ENCODE peak calls at places on chromosome 3, in nine cellular contexts. L, O, A, H, J, C, Z, P and N are unnamed samples. For H3K4me1, the result is how much of the 10 kb centered on the place peaks cover.

GRCh38 chr3:73623316-73623715 is 1.4 kb downstream of the PDZRN3 start:
- DNase-seq in L (no peak), C (no peak), P (no peak), A (no peak), Z (no peak), H (no peak), J (no peak), O (no peak), N (no peak)

GRCh38 chr3:103949690-103950089 is 1417.0 kb upstream of the ALCAM start:
- DNase-seq in L (no peak), J (no peak), P (no peak), A (no peak), C (no peak), H (no peak), O (no peak), Z (no peak), N (no peak)

GRCh38 chr3:115671761-115672455 is 48.6 kb downstream of the GAP43 start:
- DNase-seq in L (no peak), A (no peak), P (no peak), C (no peak), J (no peak), Z (no peak), O (no peak), H (no peak), N (no peak)

GRCh38 chr3:65402597-65402996 is 636.1 kb downstream of the MAGI1 start:
- DNase-seq in J (no peak), A (no peak), P (no peak), L (peak), O (peak), Z (no peak), H (peak), C (no peak), N (peak)

GRCh38 chr3:112786002-112786590 is 60.6 kb downstream of the CD200R1L start:
- DNase-seq in O (no peak), L (no peak), H (no peak), J (no peak), P (no peak), Z (no peak), C (no peak), A (no peak), N (peak)

GRCh38 chr3:138082992-138083386 is 32.4 kb downstream of the DZIP1L start:
- DNase-seq in J (no peak), Z (no peak), O (no peak), L (no peak), C (no peak), A (no peak), P (no peak), H (no peak), N (no peak)

GRCh38 chr3:124119056-124119721 is 127.3 kb upstream of the ROPN1 start:
- DNase-seq in C (no peak), H (no peak), A (no peak), O (no peak), J (no peak), L (peak), Z (no peak), P (no peak), N (no peak)

GRCh38 chr3:85355572-85355971 is 396.8 kb downstream of the CADM2 start:
- DNase-seq in H (no peak), O (no peak), L (no peak), C (no peak), A (no peak), Z (no peak), P (no peak), J (no peak), N (no peak)

GRCh38 chr3:184196536-184196935 is 10.5 kb downstream of the ABCF3 start:
- DNase-seq in A (no peak), H (no peak), P (no peak), O (no peak), C (no peak), L (no peak), J (no peak), Z (no peak), N (peak)

GRCh38 chr3:25589104-25589782 is 75.5 kb downstream of the TOP2B start:
- DNase-seq in O (no peak), Z (no peak), A (no peak), L (no peak), P (no peak), H (no peak), J (no peak), C (no peak), N (no peak)

GRCh38 chr3:133821767-133822638 is 16.4 kb downstream of the SRPRB start:
- DNase-seq in A (no peak), Z (no peak), O (peak), C (no peak), J (peak), P (peak), L (peak), H (no peak), N (peak)

GRCh38 chr3:53493997-53494791 is at the start of gene CACNA1D:
- DNase-seq in C (peak), P (peak), A (no peak), J (peak), Z (peak), H (peak), O (peak), L (no peak), N (no peak)

GRCh38 chr3:94110854-94111253 is 48.0 kb downstream of the NSUN3 start:
- DNase-seq in H (no peak), A (no peak), Z (no peak), O (no peak), L (no peak), C (no peak), P (no peak), J (no peak), N (no peak)

GRCh38 chr3:171285287-171285686 is 174.9 kb downstream of the TNIK start:
- DNase-seq in A (no peak), O (no peak), P (no peak), Z (no peak), H (no peak), J (no peak), C (no peak), L (no peak), N (no peak)

GRCh38 chr3:81936817-81937216 is 175.4 kb upstream of the GBE1 start:
- DNase-seq in J (no peak), H (no peak), A (no peak), Z (no peak), C (no peak), P (no peak), O (no peak), L (peak), N (no peak)

GRCh38 chr3:175224051-175224450 is 364.9 kb downstream of the NAALADL2 start:
- DNase-seq in J (peak), A (no peak), H (no peak), C (no peak), Z (no peak), L (no peak), O (no peak), P (no peak), N (no peak)

GRCh38 chr3:57659004-57659672 is 33.7 kb downstream of the DENND6A start:
- DNase-seq in C (no peak), J (no peak), L (no peak), A (no peak), P (no peak), Z (no peak), O (no peak), H (peak), N (no peak)

GRCh38 chr3:50028336-50028735 is 60.4 kb upstream of the RBM5 start:
- DNase-seq in C (no peak), J (no peak), L (no peak), P (no peak), H (no peak), A (no peak), Z (no peak), O (no peak), N (no peak)

DNA sequence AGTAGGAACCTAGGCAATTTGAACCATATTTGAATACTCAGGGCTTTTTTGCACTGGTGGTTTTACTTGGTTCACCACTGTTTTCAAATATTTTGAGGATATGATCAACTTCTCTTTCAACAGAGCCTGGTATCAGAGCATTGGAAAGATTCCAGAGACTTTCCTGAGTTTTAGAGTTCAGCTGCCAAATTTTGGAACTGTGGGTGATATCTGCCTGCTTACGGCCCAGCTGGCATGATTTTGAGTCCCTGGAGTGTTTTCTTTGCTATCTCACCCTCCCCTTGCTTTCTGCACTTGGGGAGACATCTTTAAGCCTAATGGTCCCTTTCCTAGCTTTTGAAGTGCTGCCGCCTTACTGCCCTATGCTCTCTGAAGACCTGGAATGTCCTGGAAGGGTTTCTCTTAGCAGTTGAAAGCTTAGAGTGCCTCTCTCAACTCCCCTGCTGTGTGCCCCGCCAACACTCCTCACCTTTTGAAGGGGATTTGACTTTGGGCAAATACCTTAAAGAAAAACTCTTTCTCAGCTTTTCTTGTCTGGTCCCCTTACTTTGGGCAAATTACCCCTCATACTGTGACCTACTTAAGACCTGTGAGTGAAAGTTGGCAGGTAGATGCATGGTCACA is 539.1 kb downstream of the MFSD1 start:
- DNase-seq in J (no peak), A (no peak), Z (no peak), H (no peak), C (no peak), O (peak), L (no peak), P (no peak), N (no peak)
- H3K4me1 ChIP-seq in J (under half), A (under half), Z (under half), H (under half), C (under half), O (under half), L (under half), P (under half), N (under half)

GRCh38 chr3:42148086-42148842 is 57.1 kb downstream of the TRAK1 start:
- DNase-seq in C (no peak), O (no peak), L (no peak), H (no peak), P (no peak), A (no peak), J (no peak), Z (no peak), N (no peak)

GRCh38 chr3:42139740-42140453 is 48.7 kb downstream of the TRAK1 start:
- DNase-seq in Z (no peak), H (no peak), C (no peak), L (no peak), J (no peak), O (no peak), A (no peak), P (no peak), N (no peak)

GRCh38 chr3:42144209-42144608 is 53.1 kb downstream of the TRAK1 start:
- DNase-seq in H (peak), A (no peak), P (no peak), O (no peak), J (no peak), Z (no peak), C (no peak), L (no peak), N (no peak)

GRCh38 chr3:42140665-42141203 is 49.6 kb downstream of the TRAK1 start:
- DNase-seq in C (no peak), L (no peak), Z (no peak), O (peak), P (no peak), J (no peak), H (no peak), A (no peak), N (no peak)

DNA sequence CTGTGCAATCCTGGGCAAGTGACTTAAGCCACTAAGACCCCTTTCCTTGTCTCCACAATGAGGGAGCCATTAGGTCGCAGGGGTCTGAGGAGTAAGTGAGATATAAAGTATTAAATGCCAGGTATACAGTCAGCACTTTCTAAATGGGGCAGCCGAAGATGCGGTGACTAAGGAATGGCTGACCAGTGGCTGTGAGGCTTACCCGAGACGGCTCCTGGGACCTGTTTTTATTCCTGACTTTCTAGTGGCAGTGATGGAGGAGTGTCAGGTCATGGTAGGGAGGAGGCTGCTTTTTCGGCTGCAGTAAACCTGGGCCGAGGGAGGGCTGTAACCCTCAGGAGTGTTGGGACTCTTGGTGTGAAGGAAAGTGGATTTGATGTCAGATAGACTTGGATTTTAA is 52.3 kb downstream of the TRAK1 start:
- DNase-seq in Z (no peak), P (no peak), H (no peak), L (no peak), A (no peak), O (no peak), C (no peak), J (no peak), N (no peak)
- H3K4me1 ChIP-seq in Z (under half), P (under half), H (under half), L (under half), A (under half), O (under half), C (under half), J (under half), N (under half)

DNA sequence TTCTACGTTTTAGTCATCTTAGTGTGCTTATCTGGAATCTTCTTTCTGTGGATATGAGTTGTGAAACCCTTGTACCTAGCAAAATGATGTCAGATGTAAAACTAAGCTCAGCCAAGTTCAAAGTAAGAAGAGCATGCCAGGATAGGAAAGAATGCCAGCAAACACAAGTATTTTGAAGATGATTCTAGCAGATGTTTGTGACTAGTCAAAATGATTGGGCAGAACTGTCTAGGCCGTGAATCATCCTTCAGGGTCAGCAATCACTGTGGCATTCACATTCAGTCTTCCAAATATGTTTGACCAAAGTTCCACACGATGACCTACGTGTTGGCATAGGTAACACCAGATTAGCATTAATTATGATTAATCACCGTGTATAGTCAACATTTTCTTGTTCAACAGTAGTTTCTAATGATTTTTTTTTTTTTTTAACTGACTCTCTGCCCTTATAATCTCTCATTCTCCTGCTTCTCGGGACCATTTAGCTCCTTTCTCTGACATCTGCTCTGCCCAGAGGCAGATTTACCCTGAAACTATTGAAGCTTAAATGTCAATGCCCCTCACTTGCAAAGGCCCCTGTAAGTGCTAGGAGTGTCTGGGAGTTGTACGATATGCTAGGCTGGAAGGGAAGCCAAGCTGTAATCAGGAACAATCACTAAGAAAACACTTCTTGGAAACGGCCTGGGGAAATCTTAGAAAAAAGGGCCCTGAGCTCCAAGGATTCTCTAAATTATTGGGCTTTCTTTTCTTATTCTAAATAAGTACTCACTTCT is 5.7 kb upstream of the PLOD2 start:
- DNase-seq in P (no peak), J (peak), A (no peak), H (no peak), C (no peak), Z (no peak), L (no peak), O (no peak), N (no peak)
- H3K4me1 ChIP-seq in P (under half), J (under half), A (under half), H (under half), C (under half), Z (under half), L (under half), O (under half), N (under half)

GRCh38 chr3:13233487-13234154 is 160.4 kb upstream of the IQSEC1 start:
- DNase-seq in H (peak), A (no peak), O (no peak), C (no peak), J (no peak), P (no peak), L (no peak), Z (no peak), N (no peak)
- H3K4me1 ChIP-seq in H (under half), A (under half), O (under half), C (under half), J (under half), P (under half), L (under half), Z (under half), N (under half)

GRCh38 chr3:188212308-188212969 is 58.5 kb downstream of the LPP start:
- DNase-seq in P (no peak), H (no peak), A (no peak), O (peak), Z (no peak), J (no peak), L (peak), C (no peak), N (no peak)
- H3K4me1 ChIP-seq in P (under half), H (under half), A (under half), O (under half), Z (under half), J (under half), L (under half), C (half or more), N (under half)

DNA sequence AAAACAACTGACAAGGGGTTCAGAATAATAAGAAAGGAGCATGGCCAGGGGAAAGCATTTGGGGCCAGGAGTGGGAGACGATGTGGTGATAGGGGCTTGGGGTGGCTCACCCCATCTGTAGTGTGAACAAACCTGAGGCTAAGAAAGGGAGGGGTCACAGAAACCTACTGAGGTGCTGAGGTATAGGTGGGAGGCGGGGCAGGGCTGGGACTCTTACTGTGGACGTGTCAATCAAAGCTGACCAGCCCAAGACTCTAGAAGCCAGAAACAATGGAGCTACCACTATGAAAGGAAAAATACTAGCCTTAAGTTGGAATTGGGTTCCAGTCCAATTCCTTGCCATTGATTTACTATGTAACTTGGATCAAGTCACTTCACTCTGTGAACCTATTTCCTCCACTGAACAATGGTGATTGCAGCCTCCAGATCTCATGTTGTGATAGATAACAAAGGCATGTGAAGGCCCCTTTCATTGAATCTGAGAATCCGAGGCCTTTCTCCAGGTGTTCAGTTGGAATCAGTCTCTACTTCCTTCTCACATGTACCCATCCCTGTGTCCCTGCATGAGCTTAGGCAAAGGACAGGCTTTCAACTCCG is 260.9 kb upstream of the HES1 start:
- DNase-seq in J (no peak), L (no peak), A (no peak), Z (no peak), O (no peak), P (no peak), H (no peak), C (no peak), N (no peak)
- H3K4me1 ChIP-seq in J (under half), L (under half), A (under half), Z (under half), O (under half), P (under half), H (under half), C (under half), N (under half)

GRCh38 chr3:101836907-101837598 is 12.3 kb upstream of the NFKBIZ start:
- DNase-seq in O (no peak), H (peak), P (no peak), L (no peak), Z (no peak), C (no peak), A (no peak), J (no peak), N (no peak)
- H3K4me1 ChIP-seq in O (under half), H (under half), P (under half), L (under half), Z (under half), C (under half), A (under half), J (under half), N (under half)

GRCh38 chr3:192885374-192885773 is 32.3 kb downstream of the MB21D2 start:
- DNase-seq in Z (no peak), P (no peak), L (no peak), O (no peak), A (no peak), J (no peak), C (no peak), H (no peak), N (no peak)

GRCh38 chr3:192888121-192888520 is 29.5 kb downstream of the MB21D2 start:
- DNase-seq in L (no peak), Z (no peak), P (no peak), C (no peak), O (no peak), J (peak), H (no peak), A (no peak), N (no peak)

GRCh38 chr3:192887701-192888100 is 30.0 kb downstream of the MB21D2 start:
- DNase-seq in C (no peak), L (no peak), J (peak), Z (no peak), P (no peak), O (peak), A (no peak), H (no peak), N (no peak)

GRCh38 chr3:192884831-192885356 is 32.8 kb downstream of the MB21D2 start:
- DNase-seq in O (no peak), C (no peak), A (no peak), P (no peak), L (no peak), H (peak), Z (no peak), J (no peak), N (no peak)

GRCh38 chr3:192887047-192887446 is 30.6 kb downstream of the MB21D2 start:
- DNase-seq in Z (no peak), H (no peak), J (peak), P (no peak), O (no peak), A (no peak), C (no peak), L (no peak), N (no peak)
- H3K4me1 ChIP-seq in Z (under half), H (half or more), J (under half), P (under half), O (under half), A (half or more), C (under half), L (under half), N (under half)